ENCODE peak calls at places on chromosomes 11 and 22, in nine cellular contexts. One of them, this sample, is unnamed.

GRCh38 chr22:48740731-48741405 is 1086.8 kb downstream of the BRD1 start:
- DNase-seq in AG09319: no peak
- DNase-seq in Kasumi-1: no peak
- DNase-seq in effector memory CD4-positive, alpha-beta T cell: no peak
- DNase-seq in G401: no peak
- DNase-seq in NCI-H2029: no peak
- DNase-seq in stimulated activated CD4-positive, alpha-beta T cell treated with anti-CD3 and anti-CD28 coated beads, Interleukin-1b, Interleukin-23, amount 100 ng/mL, for 1 hour: no peak
- DNase-seq in hepatocyte: no peak
- DNase-seq in substantia nigra: no peak
- DNase-seq in this sample: no peak

GRCh38 chr22:28332410-28332809 is 347.2 kb downstream of the TTC28 start:
- DNase-seq in substantia nigra: no peak
- DNase-seq in stimulated activated CD4-positive, alpha-beta T cell treated with anti-CD3 and anti-CD28 coated beads, Interleukin-1b, Interleukin-23, amount 100 ng/mL, for 1 hour: no peak
- DNase-seq in effector memory CD4-positive, alpha-beta T cell: no peak
- DNase-seq in NCI-H2029: no peak
- DNase-seq in G401: no peak
- DNase-seq in hepatocyte: no peak
- DNase-seq in AG09319: no peak
- DNase-seq in Kasumi-1: no peak
- DNase-seq in this sample: no peak

GRCh38 chr11:77590194-77590591 is 440 bp downstream of the AQP11 start:
- DNase-seq in effector memory CD4-positive, alpha-beta T cell: no peak
- DNase-seq in Kasumi-1: no peak
- DNase-seq in NCI-H2029: no peak
- DNase-seq in AG09319: no peak
- DNase-seq in hepatocyte: peak
- DNase-seq in stimulated activated CD4-positive, alpha-beta T cell treated with anti-CD3 and anti-CD28 coated beads, Interleukin-1b, Interleukin-23, amount 100 ng/mL, for 1 hour: no peak
- DNase-seq in substantia nigra: no peak
- DNase-seq in G401: peak
- DNase-seq in this sample: peak

GRCh38 chr11:60918251-60918940 is 4.4 kb downstream of the TMEM109 start:
- DNase-seq in Kasumi-1: no peak
- DNase-seq in NCI-H2029: no peak
- DNase-seq in AG09319: no peak
- DNase-seq in G401: no peak
- DNase-seq in substantia nigra: no peak
- DNase-seq in stimulated activated CD4-positive, alpha-beta T cell treated with anti-CD3 and anti-CD28 coated beads, Interleukin-1b, Interleukin-23, amount 100 ng/mL, for 1 hour: no peak
- DNase-seq in hepatocyte: no peak
- DNase-seq in effector memory CD4-positive, alpha-beta T cell: no peak
- DNase-seq in this sample: no peak

GRCh38 chr11:99351620-99352019 is 330.9 kb downstream of the CNTN5 start:
- DNase-seq in substantia nigra: no peak
- DNase-seq in Kasumi-1: no peak
- DNase-seq in NCI-H2029: no peak
- DNase-seq in AG09319: no peak
- DNase-seq in G401: peak
- DNase-seq in hepatocyte: no peak
- DNase-seq in stimulated activated CD4-positive, alpha-beta T cell treated with anti-CD3 and anti-CD28 coated beads, Interleukin-1b, Interleukin-23, amount 100 ng/mL, for 1 hour: no peak
- DNase-seq in effector memory CD4-positive, alpha-beta T cell: no peak
- DNase-seq in this sample: no peak

GRCh38 chr11:35006389-35007128 is 90.1 kb downstream of the PDHX start:
- DNase-seq in Kasumi-1: peak
- DNase-seq in NCI-H2029: no peak
- DNase-seq in G401: no peak
- DNase-seq in effector memory CD4-positive, alpha-beta T cell: peak
- DNase-seq in AG09319: no peak
- DNase-seq in hepatocyte: no peak
- DNase-seq in stimulated activated CD4-positive, alpha-beta T cell treated with anti-CD3 and anti-CD28 coated beads, Interleukin-1b, Interleukin-23, amount 100 ng/mL, for 1 hour: no peak
- DNase-seq in substantia nigra: no peak
- DNase-seq in this sample: no peak

GRCh38 chr22:31126128-31126868 is 3.5 kb downstream of the INPP5J start:
- DNase-seq in NCI-H2029: peak
- DNase-seq in G401: no peak
- DNase-seq in Kasumi-1: no peak
- DNase-seq in AG09319: no peak
- DNase-seq in substantia nigra: no peak
- DNase-seq in stimulated activated CD4-positive, alpha-beta T cell treated with anti-CD3 and anti-CD28 coated beads, Interleukin-1b, Interleukin-23, amount 100 ng/mL, for 1 hour: no peak
- DNase-seq in effector memory CD4-positive, alpha-beta T cell: no peak
- DNase-seq in hepatocyte: no peak
- DNase-seq in this sample: no peak

GRCh38 chr11:86749861-86750401 is 50.4 kb upstream of the PRSS23 start:
- DNase-seq in AG09319: no peak
- DNase-seq in hepatocyte: no peak
- DNase-seq in NCI-H2029: no peak
- DNase-seq in stimulated activated CD4-positive, alpha-beta T cell treated with anti-CD3 and anti-CD28 coated beads, Interleukin-1b, Interleukin-23, amount 100 ng/mL, for 1 hour: no peak
- DNase-seq in substantia nigra: no peak
- DNase-seq in effector memory CD4-positive, alpha-beta T cell: no peak
- DNase-seq in Kasumi-1: no peak
- DNase-seq in G401: no peak
- DNase-seq in this sample: no peak

GRCh38 chr22:29003975-29004646 is 57.5 kb downstream of the C22orf31 start:
- DNase-seq in Kasumi-1: no peak
- DNase-seq in NCI-H2029: peak
- DNase-seq in effector memory CD4-positive, alpha-beta T cell: no peak
- DNase-seq in substantia nigra: no peak
- DNase-seq in AG09319: no peak
- DNase-seq in hepatocyte: no peak
- DNase-seq in stimulated activated CD4-positive, alpha-beta T cell treated with anti-CD3 and anti-CD28 coated beads, Interleukin-1b, Interleukin-23, amount 100 ng/mL, for 1 hour: no peak
- DNase-seq in G401: peak
- DNase-seq in this sample: no peak

GRCh38 chr11:95453616-95454118 is 222.7 kb upstream of the SESN3 start:
- DNase-seq in AG09319: no peak
- DNase-seq in substantia nigra: peak
- DNase-seq in effector memory CD4-positive, alpha-beta T cell: no peak
- DNase-seq in hepatocyte: no peak
- DNase-seq in G401: no peak
- DNase-seq in NCI-H2029: no peak
- DNase-seq in stimulated activated CD4-positive, alpha-beta T cell treated with anti-CD3 and anti-CD28 coated beads, Interleukin-1b, Interleukin-23, amount 100 ng/mL, for 1 hour: no peak
- DNase-seq in Kasumi-1: no peak
- DNase-seq in this sample: no peak

GRCh38 chr22:45511847-45512261 is 9.2 kb downstream of the FBLN1 start:
- DNase-seq in AG09319: peak
- DNase-seq in Kasumi-1: no peak
- DNase-seq in hepatocyte: peak
- DNase-seq in stimulated activated CD4-positive, alpha-beta T cell treated with anti-CD3 and anti-CD28 coated beads, Interleukin-1b, Interleukin-23, amount 100 ng/mL, for 1 hour: no peak
- DNase-seq in NCI-H2029: no peak
- DNase-seq in substantia nigra: no peak
- DNase-seq in effector memory CD4-positive, alpha-beta T cell: no peak
- DNase-seq in G401: no peak
- DNase-seq in this sample: no peak

GRCh38 chr22:42581762-42582716 is 28.3 kb downstream of the SERHL2 start:
- DNase-seq in Kasumi-1: peak
- DNase-seq in hepatocyte: peak
- DNase-seq in G401: peak
- DNase-seq in effector memory CD4-positive, alpha-beta T cell: peak
- DNase-seq in stimulated activated CD4-positive, alpha-beta T cell treated with anti-CD3 and anti-CD28 coated beads, Interleukin-1b, Interleukin-23, amount 100 ng/mL, for 1 hour: peak
- DNase-seq in substantia nigra: peak
- DNase-seq in AG09319: peak
- DNase-seq in NCI-H2029: peak
- DNase-seq in this sample: peak

GRCh38 chr22:19741053-19741452 is 17.7 kb downstream of the GP1BB start:
- DNase-seq in hepatocyte: no peak
- DNase-seq in NCI-H2029: no peak
- DNase-seq in AG09319: no peak
- DNase-seq in effector memory CD4-positive, alpha-beta T cell: no peak
- DNase-seq in Kasumi-1: no peak
- DNase-seq in G401: no peak
- DNase-seq in substantia nigra: no peak
- DNase-seq in stimulated activated CD4-positive, alpha-beta T cell treated with anti-CD3 and anti-CD28 coated beads, Interleukin-1b, Interleukin-23, amount 100 ng/mL, for 1 hour: no peak
- DNase-seq in this sample: no peak

GRCh38 chr11:73493838-73494598 is 103.9 kb downstream of the FAM168A start:
- DNase-seq in substantia nigra: no peak
- DNase-seq in G401: peak
- DNase-seq in AG09319: no peak
- DNase-seq in stimulated activated CD4-positive, alpha-beta T cell treated with anti-CD3 and anti-CD28 coated beads, Interleukin-1b, Interleukin-23, amount 100 ng/mL, for 1 hour: no peak
- DNase-seq in NCI-H2029: no peak
- DNase-seq in effector memory CD4-positive, alpha-beta T cell: no peak
- DNase-seq in Kasumi-1: no peak
- DNase-seq in hepatocyte: peak
- DNase-seq in this sample: no peak

GRCh38 chr11:73012121-73012863 is 129.8 kb downstream of the FCHSD2 start:
- DNase-seq in effector memory CD4-positive, alpha-beta T cell: no peak
- DNase-seq in stimulated activated CD4-positive, alpha-beta T cell treated with anti-CD3 and anti-CD28 coated beads, Interleukin-1b, Interleukin-23, amount 100 ng/mL, for 1 hour: no peak
- DNase-seq in AG09319: peak
- DNase-seq in substantia nigra: no peak
- DNase-seq in NCI-H2029: no peak
- DNase-seq in hepatocyte: no peak
- DNase-seq in Kasumi-1: no peak
- DNase-seq in G401: no peak
- DNase-seq in this sample: no peak

GRCh38 chr22:36379593-36380361 is 8.0 kb downstream of the MYH9 start:
- DNase-seq in AG09319: no peak
- DNase-seq in effector memory CD4-positive, alpha-beta T cell: peak
- DNase-seq in NCI-H2029: no peak
- DNase-seq in hepatocyte: peak
- DNase-seq in Kasumi-1: no peak
- DNase-seq in G401: no peak
- DNase-seq in substantia nigra: no peak
- DNase-seq in stimulated activated CD4-positive, alpha-beta T cell treated with anti-CD3 and anti-CD28 coated beads, Interleukin-1b, Interleukin-23, amount 100 ng/mL, for 1 hour: no peak
- DNase-seq in this sample: no peak

GRCh38 chr22:22848364-22848866 is 39.2 kb upstream of the IGLL5 start:
- DNase-seq in NCI-H2029: peak
- DNase-seq in stimulated activated CD4-positive, alpha-beta T cell treated with anti-CD3 and anti-CD28 coated beads, Interleukin-1b, Interleukin-23, amount 100 ng/mL, for 1 hour: peak
- DNase-seq in hepatocyte: peak
- DNase-seq in Kasumi-1: no peak
- DNase-seq in AG09319: peak
- DNase-seq in G401: peak
- DNase-seq in effector memory CD4-positive, alpha-beta T cell: peak
- DNase-seq in substantia nigra: no peak
- DNase-seq in this sample: no peak

GRCh38 chr11:30635401-30635989 is 49.3 kb upstream of the MPPED2 start:
- DNase-seq in NCI-H2029: no peak
- DNase-seq in effector memory CD4-positive, alpha-beta T cell: no peak
- DNase-seq in G401: peak
- DNase-seq in hepatocyte: peak
- DNase-seq in Kasumi-1: no peak
- DNase-seq in substantia nigra: peak
- DNase-seq in AG09319: no peak
- DNase-seq in stimulated activated CD4-positive, alpha-beta T cell treated with anti-CD3 and anti-CD28 coated beads, Interleukin-1b, Interleukin-23, amount 100 ng/mL, for 1 hour: no peak
- DNase-seq in this sample: peak

GRCh38 chr11:111819161-111820058 is 52.0 kb downstream of the ALG9 start:
- DNase-seq in stimulated activated CD4-positive, alpha-beta T cell treated with anti-CD3 and anti-CD28 coated beads, Interleukin-1b, Interleukin-23, amount 100 ng/mL, for 1 hour: no peak
- DNase-seq in G401: peak
- DNase-seq in NCI-H2029: peak
- DNase-seq in effector memory CD4-positive, alpha-beta T cell: no peak
- DNase-seq in Kasumi-1: no peak
- DNase-seq in hepatocyte: peak
- DNase-seq in AG09319: peak
- DNase-seq in substantia nigra: no peak
- DNase-seq in this sample: no peak

GRCh38 chr11:35145249-35145648 is 6.3 kb downstream of the CD44 start:
- DNase-seq in stimulated activated CD4-positive, alpha-beta T cell treated with anti-CD3 and anti-CD28 coated beads, Interleukin-1b, Interleukin-23, amount 100 ng/mL, for 1 hour: no peak
- DNase-seq in NCI-H2029: no peak
- DNase-seq in Kasumi-1: no peak
- DNase-seq in G401: no peak
- DNase-seq in hepatocyte: no peak
- DNase-seq in effector memory CD4-positive, alpha-beta T cell: no peak
- DNase-seq in substantia nigra: no peak
- DNase-seq in AG09319: no peak
- DNase-seq in this sample: no peak

GRCh38 chr11:69588270-69588669 is 52.7 kb upstream of the CCND1 start:
- DNase-seq in Kasumi-1: no peak
- DNase-seq in G401: no peak
- DNase-seq in stimulated activated CD4-positive, alpha-beta T cell treated with anti-CD3 and anti-CD28 coated beads, Interleukin-1b, Interleukin-23, amount 100 ng/mL, for 1 hour: no peak
- DNase-seq in effector memory CD4-positive, alpha-beta T cell: no peak
- DNase-seq in AG09319: no peak
- DNase-seq in NCI-H2029: no peak
- DNase-seq in hepatocyte: no peak
- DNase-seq in substantia nigra: no peak
- DNase-seq in this sample: no peak

GRCh38 chr11:77151804-77152513 is 23.9 kb downstream of the MYO7A start:
- DNase-seq in effector memory CD4-positive, alpha-beta T cell: peak
- DNase-seq in substantia nigra: no peak
- DNase-seq in AG09319: no peak
- DNase-seq in NCI-H2029: no peak
- DNase-seq in G401: peak
- DNase-seq in Kasumi-1: peak
- DNase-seq in hepatocyte: no peak
- DNase-seq in stimulated activated CD4-positive, alpha-beta T cell treated with anti-CD3 and anti-CD28 coated beads, Interleukin-1b, Interleukin-23, amount 100 ng/mL, for 1 hour: peak
- DNase-seq in this sample: no peak

GRCh38 chr11:1297011-1297575 is 12.3 kb downstream of the TOLLIP start:
- DNase-seq in effector memory CD4-positive, alpha-beta T cell: no peak
- DNase-seq in stimulated activated CD4-positive, alpha-beta T cell treated with anti-CD3 and anti-CD28 coated beads, Interleukin-1b, Interleukin-23, amount 100 ng/mL, for 1 hour: no peak
- DNase-seq in substantia nigra: no peak
- DNase-seq in NCI-H2029: no peak
- DNase-seq in Kasumi-1: no peak
- DNase-seq in hepatocyte: no peak
- DNase-seq in G401: no peak
- DNase-seq in AG09319: no peak
- DNase-seq in this sample: no peak

GRCh38 chr11:3944198-3944597 is 88.7 kb downstream of the STIM1 start:
- DNase-seq in Kasumi-1: no peak
- DNase-seq in stimulated activated CD4-positive, alpha-beta T cell treated with anti-CD3 and anti-CD28 coated beads, Interleukin-1b, Interleukin-23, amount 100 ng/mL, for 1 hour: no peak
- DNase-seq in substantia nigra: no peak
- DNase-seq in NCI-H2029: no peak
- DNase-seq in effector memory CD4-positive, alpha-beta T cell: no peak
- DNase-seq in AG09319: no peak
- DNase-seq in G401: peak
- DNase-seq in hepatocyte: no peak
- DNase-seq in this sample: no peak

GRCh38 chr11:2569731-2570210 is 125.0 kb downstream of the KCNQ1 start:
- DNase-seq in G401: no peak
- DNase-seq in stimulated activated CD4-positive, alpha-beta T cell treated with anti-CD3 and anti-CD28 coated beads, Interleukin-1b, Interleukin-23, amount 100 ng/mL, for 1 hour: no peak
- DNase-seq in AG09319: no peak
- DNase-seq in substantia nigra: no peak
- DNase-seq in effector memory CD4-positive, alpha-beta T cell: no peak
- DNase-seq in NCI-H2029: no peak
- DNase-seq in Kasumi-1: no peak
- DNase-seq in hepatocyte: no peak
- DNase-seq in this sample: no peak

This sample was measured in caudate nucleus.